ENCODE peak calls at places on chromosomes 12 and 14, in ten cellular contexts. E is PC-3, X is DND-41, J is astrocyte, V is HepG2, I is OCI-LY7, T is SK-N-SH, Z is Karpas-422, W is fibroblast of lung, K is PC-9. Y is an unnamed sample.

GRCh38 chr12:12425616-12426015 is 68.7 kb downstream of the BORCS5 start:
- DNase-seq in I (no peak), Z (no peak), X (no peak), J (peak; percentile 48), V (no peak), K (no peak), W (no peak), E (no peak), T (no peak), Y (no peak)

GRCh38 chr12:56116267-56117081 is at the start of gene RPL41:
- DNase-seq in K (peak; percentile 91), Z (peak; percentile 98), I (peak; percentile 97), J (peak; percentile 80), T (peak; percentile 80), W (peak; percentile 95), V (peak; percentile 89), X (peak; percentile 95), E (peak; percentile 97), Y (peak; percentile 95)

GRCh38 chr12:113194971-113195391 is 9.5 kb downstream of the RITA1 start:
- DNase-seq in K (no peak), E (no peak), J (peak; percentile 78), W (peak; percentile 42), T (peak; percentile 46), I (no peak), Z (no peak), X (no peak), V (no peak), Y (no peak)

GRCh38 chr14:21103165-21103709 is 2.4 kb downstream of the TMEM253 start:
- DNase-seq in W (no peak), Z (no peak), K (no peak), I (no peak), X (no peak), T (peak; percentile 14), J (no peak), E (no peak), V (no peak), Y (no peak)

GRCh38 chr14:79424462-79424861 is 786.8 kb downstream of the DIO2 start:
- DNase-seq in W (peak; percentile 63), I (no peak), E (no peak), X (no peak), Z (no peak), K (no peak), T (no peak), V (no peak), J (no peak), Y (no peak)

GRCh38 chr12:115810166-115810565 is 467.3 kb downstream of the MED13L start:
- DNase-seq in X (no peak), J (no peak), I (no peak), W (peak; percentile 12), K (no peak), V (no peak), E (no peak), T (no peak), Z (no peak), Y (no peak)

GRCh38 chr14:23172572-23172971 is 10.9 kb downstream of the SLC7A8 start:
- DNase-seq in Z (no peak), K (no peak), J (no peak), W (no peak), E (no peak), I (no peak), X (peak; percentile 18), T (no peak), V (no peak), Y (no peak)

GRCh38 chr12:32110942-32111341 is 4.3 kb downstream of the BICD1 start:
- DNase-seq in J (no peak), E (no peak), X (no peak), W (no peak), Z (no peak), I (no peak), K (no peak), V (no peak), T (no peak), Y (no peak)

GRCh38 chr12:23014749-23015148 is 389.8 kb downstream of the ETNK1 start:
- DNase-seq in K (no peak), X (no peak), E (no peak), Z (no peak), V (no peak), W (peak; percentile 31), I (no peak), T (no peak), J (no peak), Y (no peak)

GRCh38 chr12:60494249-60494648 is 898.4 kb downstream of the SLC16A7 start:
- DNase-seq in I (no peak), E (peak; percentile 77), X (no peak), W (peak; percentile 74), J (peak; percentile 26), Z (peak; percentile 50), T (peak; percentile 0), V (peak; percentile 32), K (no peak), Y (no peak)

GRCh38 chr14:64841121-64841611 is 38.5 kb downstream of the SPTB start:
- DNase-seq in K (peak; percentile 77), X (no peak), I (no peak), T (no peak), J (peak; percentile 57), Z (no peak), V (peak; percentile 51), W (peak; percentile 19), E (peak; percentile 88), Y (peak; percentile 67)

GRCh38 chr12:76562158-76562557 is 2.6 kb upstream of the OSBPL8 start:
- DNase-seq in Z (no peak), V (no peak), I (no peak), T (no peak), J (no peak), E (no peak), X (no peak), K (no peak), W (no peak), Y (no peak)

GRCh38 chr12:76560083-76560491 is 516 bp upstream of the OSBPL8 start:
- DNase-seq in K (no peak), E (no peak), I (no peak), X (no peak), T (no peak), Z (no peak), J (no peak), V (no peak), W (no peak), Y (no peak)

GRCh38 chr12:76558684-76559276 is 791 bp downstream of the OSBPL8 start:
- DNase-seq in I (peak; percentile 71), E (peak; percentile 50), T (peak; percentile 51), J (peak; percentile 23), X (peak; percentile 92), W (peak; percentile 25), K (peak; percentile 37), Z (peak; percentile 78), V (peak; percentile 27), Y (peak; percentile 57)

GRCh38 chr12:76559277-76560082 is at the start of gene OSBPL8:
- DNase-seq in T (peak; percentile 96), W (peak; percentile 90), X (peak; percentile 95), I (peak; percentile 93), K (peak; percentile 93), V (peak; percentile 89), Z (peak; percentile 97), J (peak; percentile 74), E (peak; percentile 93), Y (peak; percentile 99)

GRCh38 chr12:76563061-76563460 is 3.5 kb upstream of the OSBPL8 start:
- DNase-seq in Z (no peak), W (no peak), J (no peak), T (no peak), E (peak; percentile 40), V (no peak), I (no peak), X (no peak), K (no peak), Y (no peak)
- H3K4me2 ChIP-seq in Z (no peak overlapping the region), W (no peak overlapping the region), J (no peak overlapping the region), T (no peak overlapping the region), E (peak overlapping the region; percentile 11), V (no peak overlapping the region), I (no peak overlapping the region), X (no peak overlapping the region), K (peak overlapping the region; percentile 38), Y (no peak overlapping the region)

DNA sequence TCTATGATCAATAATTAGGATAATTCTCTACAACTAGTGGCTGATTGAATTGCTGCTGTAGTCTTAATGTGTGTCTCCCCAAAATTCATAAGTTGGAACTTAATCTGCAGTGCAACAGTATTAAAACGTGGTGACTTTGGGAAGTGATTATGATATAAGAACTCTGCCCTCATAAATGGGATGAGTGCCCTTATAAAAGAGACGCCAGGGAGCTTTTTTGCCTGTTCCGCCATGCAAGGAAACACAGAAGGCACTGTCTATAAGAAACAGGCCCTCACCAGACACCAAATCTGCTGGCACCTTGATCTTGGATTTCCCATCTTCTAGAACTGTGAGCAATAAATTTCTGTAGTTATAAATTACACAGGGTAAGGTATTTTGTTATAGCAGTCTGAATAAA is 161.0 kb downstream of the ALX1 start:
- DNase-seq in V (no peak), W (no peak), X (no peak), Z (no peak), T (no peak), I (no peak), E (no peak), K (no peak), J (no peak), Y (no peak)
- H3K4me2 ChIP-seq in V (no peak overlapping the region), W (no peak overlapping the region), X (no peak overlapping the region), Z (no peak overlapping the region), T (no peak overlapping the region), I (no peak overlapping the region), E (no peak overlapping the region), K (no peak overlapping the region), J (no peak overlapping the region), Y (no peak overlapping the region)

DNA sequence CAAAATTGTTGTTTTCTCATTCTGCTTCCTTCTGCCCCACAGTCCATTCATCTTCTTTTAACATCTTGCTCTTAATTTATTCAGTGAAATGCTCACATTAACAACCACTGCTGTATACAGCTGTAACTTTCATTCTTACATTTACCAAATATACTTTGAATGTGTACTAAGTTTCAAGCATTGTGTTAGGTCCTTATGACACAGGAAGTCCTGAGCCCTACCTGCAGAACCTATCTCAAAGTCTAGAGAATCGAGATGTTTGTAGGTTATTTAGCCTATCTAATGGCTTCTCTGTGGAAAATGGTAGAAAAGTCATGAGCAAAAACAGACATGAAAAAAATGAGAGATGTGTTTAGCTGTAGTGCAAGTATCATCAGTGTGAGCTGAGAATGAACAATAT is 117.6 kb upstream of the MGAT4C start:
- DNase-seq in J (no peak), W (no peak), T (no peak), X (no peak), V (no peak), I (no peak), E (no peak), K (no peak), Z (no peak), Y (no peak)
- H3K4me2 ChIP-seq in J (no peak overlapping the region), W (no peak overlapping the region), T (no peak overlapping the region), X (no peak overlapping the region), V (no peak overlapping the region), I (no peak overlapping the region), E (no peak overlapping the region), K (no peak overlapping the region), Z (no peak overlapping the region), Y (no peak overlapping the region)

DNA sequence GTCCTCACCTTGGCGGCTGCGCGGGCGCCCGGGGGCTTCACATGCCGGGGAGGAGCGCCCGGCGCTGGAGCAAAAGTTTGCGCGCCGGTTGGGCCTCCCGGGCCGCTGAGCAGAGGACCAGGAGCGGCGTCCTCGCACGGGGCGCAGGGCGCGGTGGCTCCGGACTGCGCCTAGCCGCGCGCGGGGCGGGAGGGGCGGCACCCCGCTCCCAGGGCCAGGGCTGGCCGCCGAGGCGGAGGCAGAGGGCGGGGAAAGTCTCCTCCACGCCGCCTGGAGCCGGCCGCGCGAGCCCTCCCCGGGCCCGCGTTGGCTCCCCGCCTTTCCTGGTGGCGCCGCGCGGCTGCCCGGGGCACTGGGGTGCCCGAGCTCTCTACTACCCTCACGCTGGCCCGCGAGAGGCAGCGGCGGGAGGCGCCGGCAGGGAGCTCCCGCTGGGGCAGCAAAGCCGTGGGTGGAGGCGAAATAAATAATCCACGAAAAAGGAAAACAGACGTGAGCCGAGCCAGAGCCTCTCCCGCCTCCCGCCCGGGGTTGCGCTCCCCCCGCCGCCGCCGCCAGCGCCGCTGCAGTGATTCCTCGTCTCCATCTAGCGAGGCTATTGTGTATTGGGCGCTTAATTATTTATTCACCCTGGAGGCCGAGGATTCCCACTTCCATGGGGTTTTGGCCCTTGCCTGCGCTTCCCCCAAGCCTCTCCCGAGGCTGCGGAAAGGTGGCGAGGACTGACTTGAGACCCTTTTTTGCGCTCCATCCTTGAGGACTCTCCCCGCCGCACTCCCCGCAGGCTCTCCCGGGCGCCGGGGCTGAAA is 476 bp upstream of the PRIMA1 start:
- DNase-seq in W (no peak), X (no peak), K (no peak), Z (no peak), I (no peak), T (peak; percentile 90), E (peak; percentile 12), J (no peak), V (no peak), Y (peak; percentile 66)
- H3K4me2 ChIP-seq in W (no peak overlapping the region), X (no peak overlapping the region), K (no peak overlapping the region), Z (no peak overlapping the region), I (no peak overlapping the region), T (no peak overlapping the region), E (peak overlapping the region; percentile 66), J (peak overlapping the region; percentile 46), V (peak overlapping the region; percentile 94), Y (peak overlapping the region; percentile 61)